ENCODE peak calls at places on chromosomes 12 and 14, in eight cellular contexts. A is neural progenitor cell, X is GM23338, U is GM23248, Z is PC-3, J is MM.1S, Y is hepatocyte, Q is HCT116. F is an unnamed sample. For H3K4me1, the result is how much of the 10 kb centered on the place peaks cover.

GRCh38 chr12:108642269-108642870 is 8.7 kb upstream of the SELPLG start:
- DNase-seq in Q (no peak), Z (no peak), U (no peak), J (no peak), X (no peak), Y (no peak), A (no peak), F (peak)

GRCh38 chr14:32525591-32525990 is 196.5 kb downstream of the AKAP6 start:
- DNase-seq in A (no peak), Q (no peak), Y (no peak), J (no peak), Z (no peak), X (no peak), U (no peak), F (no peak)

GRCh38 chr14:97346675-97347074 is 549.5 kb downstream of the VRK1 start:
- DNase-seq in Z (no peak), Q (no peak), A (no peak), U (no peak), Y (no peak), X (peak), J (no peak), F (no peak)

GRCh38 chr14:61080591-61081010 is 99.6 kb downstream of the SLC38A6 start:
- DNase-seq in A (no peak), J (no peak), U (peak), Y (peak), Q (no peak), X (peak), Z (no peak), F (peak)

GRCh38 chr12:108484431-108484830 is 30.6 kb upstream of the FICD start:
- DNase-seq in J (no peak), X (no peak), Z (peak), Q (no peak), Y (no peak), A (no peak), U (no peak), F (no peak)

GRCh38 chr14:93984070-93984469 is 7.7 kb upstream of the ASB2 start:
- DNase-seq in Q (no peak), J (no peak), Z (peak), U (peak), Y (no peak), X (peak), A (no peak), F (no peak)

GRCh38 chr12:48865441-48866290 is at the start of gene RND1:
- DNase-seq in U (peak), Q (peak), X (peak), Z (peak), J (peak), A (peak), Y (peak), F (peak)

GRCh38 chr12:90854136-90854689 is 100.8 kb downstream of the CCER1 start:
- DNase-seq in A (peak), X (peak), Q (peak), U (peak), J (peak), Z (peak), Y (peak), F (peak)

GRCh38 chr12:24560867-24561266 is 388.0 kb downstream of the BCAT1 start:
- DNase-seq in X (peak), Q (no peak), Y (no peak), U (peak), A (peak), Z (no peak), J (no peak), F (no peak)

GRCh38 chr12:8779862-8780261 is 42.6 kb upstream of the A2ML1 start:
- DNase-seq in Q (no peak), Y (no peak), X (no peak), Z (peak), A (no peak), U (no peak), J (no peak), F (no peak)

GRCh38 chr14:90522585-90523191 is 125.9 kb downstream of the CALM1 start:
- DNase-seq in A (peak), Z (peak), Q (no peak), J (no peak), Y (no peak), U (peak), X (no peak), F (no peak)

GRCh38 chr12:16454481-16454880 is 107.0 kb downstream of the MGST1 start:
- DNase-seq in J (no peak), A (no peak), Z (no peak), Y (no peak), X (no peak), Q (no peak), U (peak), F (no peak)

GRCh38 chr14:104358528-104359300 is 220.3 kb downstream of the KIF26A start:
- DNase-seq in X (no peak), A (no peak), Y (no peak), Q (no peak), U (no peak), Z (no peak), J (no peak), F (no peak)

GRCh38 chr12:42539696-42540095 is 49.9 kb downstream of the PRICKLE1 start:
- DNase-seq in Y (no peak), J (no peak), U (peak), Z (no peak), A (no peak), Q (no peak), X (no peak), F (no peak)

GRCh38 chr14:103006106-103006505 is 51.2 kb downstream of the CDC42BPB start:
- DNase-seq in J (no peak), U (no peak), Z (no peak), Y (no peak), Q (no peak), A (no peak), X (no peak), F (no peak)

GRCh38 chr12:561908-562593 is 101.2 kb downstream of the NINJ2 start:
- DNase-seq in Z (no peak), X (no peak), A (no peak), Y (no peak), J (no peak), Q (no peak), U (no peak), F (no peak)

GRCh38 chr14:101220921-101221510 is 317.5 kb upstream of the RTL1 start:
- DNase-seq in Y (no peak), Z (no peak), A (no peak), Q (no peak), U (no peak), J (no peak), X (no peak), F (no peak)

GRCh38 chr14:91744068-91744480 is 12.2 kb upstream of the CATSPERB start:
- DNase-seq in Y (peak), J (no peak), Q (peak), U (peak), X (no peak), Z (peak), A (no peak), F (no peak)

GRCh38 chr12:57182918-57183575 is 33.5 kb upstream of the NXPH4 start:
- DNase-seq in U (peak), Q (peak), J (peak), Y (peak), Z (peak), X (peak), A (peak), F (peak)

GRCh38 chr14:51603495-51603894 is 48.2 kb upstream of the FRMD6 start:
- DNase-seq in Q (no peak), Z (no peak), Y (peak), U (peak), X (no peak), A (no peak), J (no peak), F (no peak)

GRCh38 chr12:25241171-25242020 is 9.3 kb downstream of the KRAS start:
- DNase-seq in Y (peak), U (peak), Q (peak), Z (peak), X (peak), A (peak), J (peak), F (peak)

GRCh38 chr14:56299306-56299984 is 181.2 kb downstream of the PELI2 start:
- DNase-seq in J (no peak), X (peak), Q (no peak), Z (no peak), U (no peak), Y (no peak), A (no peak), F (no peak)

GRCh38 chr12:12786371-12786715 is 884 bp downstream of the APOLD1 start:
- DNase-seq in X (no peak), U (no peak), Q (no peak), Y (no peak), J (peak), A (no peak), Z (no peak), F (no peak)

DNA sequence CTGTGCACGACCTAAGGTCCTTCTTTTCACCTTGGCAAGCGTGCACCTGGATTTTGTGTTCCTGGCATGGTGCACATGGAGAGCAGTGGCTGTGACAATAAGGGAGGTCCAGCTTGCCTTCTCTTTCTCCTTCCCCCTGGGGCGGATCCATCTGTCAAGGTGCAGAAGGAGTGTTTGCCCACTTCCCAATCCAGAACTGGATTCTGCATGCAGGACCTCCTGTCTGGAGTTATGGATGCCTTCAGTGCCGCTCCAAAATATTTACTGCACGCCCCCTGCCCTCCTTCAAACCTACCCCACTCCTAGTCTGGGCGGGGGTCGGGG is 192.7 kb downstream of the DPF3 start:
- DNase-seq in Q (no peak), U (no peak), Y (no peak), X (no peak), Z (no peak), A (peak), J (no peak), F (no peak)
- TF ChIP-seq EZH2phosphoT487 in Q (no peak), U (no peak), Y (no peak), X (no peak), Z (no peak), A (no peak), J (no peak), F (no peak)

GRCh38 chr12:50032516-50033316 is 7.4 kb upstream of the RACGAP1 start:
- DNase-seq in A (peak), Z (no peak), Y (no peak), J (no peak), X (peak), U (peak), Q (no peak), F (no peak)
- H2AFZ ChIP-seq in A (peak), Z (no peak), Y (peak), J (no peak), X (peak), U (peak), Q (no peak), F (no peak)

DNA sequence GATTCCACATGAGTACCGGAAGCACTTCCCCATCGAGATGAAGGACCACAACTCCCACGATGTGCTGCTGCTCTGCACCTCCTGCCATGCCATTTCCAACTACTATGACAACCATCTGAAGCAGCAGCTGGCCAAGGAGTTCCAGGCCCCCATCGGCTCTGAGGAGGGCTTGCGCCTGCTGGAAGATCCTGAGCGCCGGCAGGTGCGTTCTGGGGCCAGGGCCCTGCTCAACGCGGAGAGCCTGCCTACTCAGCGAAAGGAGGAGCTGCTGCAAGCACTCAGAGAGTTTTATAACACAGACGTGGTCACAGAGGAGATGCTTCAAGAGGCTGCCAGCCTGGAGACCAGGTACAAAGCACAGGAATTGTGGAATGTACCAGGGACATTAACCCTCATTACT is 22.4 kb upstream of the GALNT16 start:
- DNase-seq in X (no peak), Q (no peak), U (no peak), Y (no peak), J (no peak), Z (no peak), A (no peak), F (no peak)
- H3K4me1 ChIP-seq in X (under half), Q (under half), U (under half), Y (under half), J (under half), Z (under half), A (under half), F (under half)

DNA sequence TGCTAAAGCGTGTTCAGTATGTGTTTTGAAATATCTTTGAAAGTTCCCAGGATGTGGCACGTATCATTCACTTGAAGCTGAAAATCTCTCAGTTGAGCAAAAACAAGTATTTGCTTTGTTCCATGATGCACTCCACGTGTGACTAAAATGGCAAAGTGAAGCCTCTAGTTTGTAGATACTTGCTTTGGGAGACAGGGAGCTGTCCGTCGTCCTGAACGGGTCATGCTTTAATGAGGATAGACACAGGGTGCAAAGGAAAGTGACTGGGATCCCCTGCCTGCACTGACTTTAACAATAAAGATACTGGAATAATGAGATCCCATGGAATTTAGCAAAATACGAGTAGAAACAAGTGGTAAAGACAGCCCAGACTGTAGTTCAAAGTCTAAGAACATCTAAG is 991.4 kb downstream of the NRXN3 start:
- DNase-seq in U (peak), Y (peak), Z (no peak), Q (no peak), J (no peak), A (peak), X (peak), F (no peak)
- TF ChIP-seq EZH2phosphoT487 in U (no peak), Y (no peak), Z (no peak), Q (no peak), J (no peak), A (no peak), X (no peak), F (no peak)

GRCh38 chr12:120236124-120236398 is 29.5 kb downstream of the PXN start:
- DNase-seq in J (no peak), X (no peak), U (peak), Y (no peak), Q (no peak), A (no peak), Z (no peak), F (no peak)
- H2AFZ ChIP-seq in J (no peak), X (no peak), U (no peak), Y (no peak), Q (no peak), A (no peak), Z (no peak), F (no peak)

GRCh38 chr12:101940400-101940950 is 63.1 kb downstream of the DRAM1 start:
- DNase-seq in J (no peak), Z (no peak), X (no peak), Q (no peak), Y (no peak), A (no peak), U (no peak), F (no peak)
- H3K4me1 ChIP-seq in J (under half), Z (under half), X (under half), Q (under half), Y (under half), A (under half), U (half or more), F (under half)

DNA sequence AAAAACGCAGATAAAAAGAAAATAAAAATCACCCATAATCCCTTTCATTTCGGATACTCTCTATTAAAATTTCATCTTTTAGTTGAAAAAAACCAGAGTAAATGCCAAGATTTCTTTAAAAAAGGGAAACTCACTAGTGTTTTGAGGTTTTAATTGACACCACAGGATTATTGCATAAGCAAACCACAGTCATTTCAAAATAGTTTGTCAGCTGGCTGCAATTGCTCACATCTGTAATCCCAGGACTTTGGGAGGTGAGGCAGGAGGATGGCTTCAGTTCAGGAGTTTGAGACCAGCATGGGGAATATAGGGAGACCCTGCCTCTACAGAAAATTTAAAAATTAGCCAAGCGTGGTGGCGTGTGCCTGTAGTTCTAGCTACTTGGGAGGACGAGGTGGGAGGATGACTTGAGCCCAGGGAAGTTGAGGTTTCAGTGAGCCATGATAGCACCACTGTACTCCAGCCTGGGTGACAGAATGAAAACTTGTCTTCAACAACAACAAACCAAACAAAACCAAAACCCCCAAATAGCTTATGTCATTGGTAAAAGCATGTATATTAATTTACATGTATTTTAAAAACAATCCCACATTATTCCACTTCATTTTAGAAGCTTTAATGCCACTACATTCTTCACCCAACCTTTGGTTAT is 48.8 kb downstream of the SYNE2 start:
- DNase-seq in Z (no peak), J (no peak), U (peak), A (no peak), Y (no peak), X (no peak), Q (no peak), F (no peak)
- TF ChIP-seq EZH2phosphoT487 in Z (no peak), J (no peak), U (no peak), A (no peak), Y (no peak), X (no peak), Q (no peak), F (no peak)